ENCODE peak calls at places on chromosome 20, in nine cellular contexts. Y, U, T, N, C, F, Z, X and B are unnamed samples.

GRCh38 chr20:46283426-46283825 is 24.9 kb downstream of the CDH22 start:
- DNase-seq in Z (no peak), X (no peak), U (peak; percentile 45), C (no peak), Y (no peak), T (no peak), N (no peak), F (no peak), B (no peak)

GRCh38 chr20:1280421-1281102 is 14.5 kb downstream of the SNPH start:
- DNase-seq in Z (no peak), Y (no peak), N (no peak), U (no peak), C (no peak), X (peak; percentile 34), F (no peak), T (no peak), B (no peak)

GRCh38 chr20:44730441-44730840 is 15.2 kb upstream of the KCNK15 start:
- DNase-seq in U (peak; percentile 92), T (no peak), F (no peak), X (no peak), C (no peak), N (no peak), Z (no peak), Y (no peak), B (no peak)

GRCh38 chr20:12058201-12058600 is 140.5 kb downstream of the BTBD3 start:
- DNase-seq in U (no peak), F (no peak), T (no peak), Y (no peak), X (no peak), Z (no peak), N (no peak), C (no peak), B (no peak)

GRCh38 chr20:52056203-52057062 is 135.1 kb downstream of the ZFP64 start:
- DNase-seq in U (peak; percentile 46), N (no peak), C (no peak), F (no peak), Z (no peak), T (no peak), Y (no peak), X (no peak), B (no peak)

GRCh38 chr20:51767867-51768758 is at the start of gene ATP9A:
- DNase-seq in F (peak; percentile 29), U (no peak), T (no peak), Z (peak; percentile 69), C (no peak), Y (peak; percentile 40), X (no peak), N (peak; percentile 45), B (peak; percentile 29)

GRCh38 chr20:17471606-17472187 is 59.5 kb downstream of the BFSP1 start:
- DNase-seq in Z (no peak), Y (no peak), T (no peak), C (peak; percentile 72), U (no peak), F (no peak), X (no peak), N (no peak), B (no peak)

GRCh38 chr20:41387433-41387832 is 20.8 kb upstream of the EMILIN3 start:
- DNase-seq in Y (no peak), N (no peak), T (peak; percentile 39), C (no peak), Z (no peak), F (peak; percentile 47), X (no peak), U (no peak), B (no peak)

GRCh38 chr20:23508896-23509579 is 18.1 kb downstream of the CST8 start:
- DNase-seq in N (no peak), U (no peak), X (no peak), F (no peak), C (peak; percentile 75), T (no peak), Z (no peak), Y (no peak), B (no peak)

GRCh38 chr20:39206899-39207564 is 244.9 kb downstream of the DHX35 start:
- DNase-seq in X (no peak), U (no peak), Y (no peak), N (peak; percentile 50), F (no peak), C (no peak), Z (no peak), T (no peak), B (no peak)

GRCh38 chr20:17226410-17227198 is at the start of gene PCSK2:
- DNase-seq in T (peak; percentile 66), Y (peak; percentile 12), Z (peak; percentile 63), X (no peak), F (peak; percentile 80), N (peak; percentile 34), C (no peak), U (peak; percentile 31), B (peak; percentile 91)

GRCh38 chr20:43915209-43916072 is 789 bp downstream of the TOX2 start:
- DNase-seq in C (no peak), U (no peak), Y (peak; percentile 30), X (no peak), N (no peak), Z (no peak), F (no peak), T (no peak), B (no peak)

GRCh38 chr20:37297066-37297736 is 7.7 kb downstream of the MANBAL start:
- DNase-seq in X (no peak), U (peak; percentile 37), Y (no peak), C (no peak), N (no peak), F (peak; percentile 44), T (no peak), Z (peak; percentile 80), B (no peak)

GRCh38 chr20:35320396-35321126 is 28.3 kb upstream of the FAM83C start:
- DNase-seq in F (no peak), C (no peak), N (no peak), Z (no peak), U (peak; percentile 55), T (no peak), Y (no peak), X (no peak), B (no peak)

GRCh38 chr20:1122388-1123315 is 4.2 kb downstream of the PSMF1 start:
- DNase-seq in Y (peak; percentile 39), X (no peak), U (peak; percentile 57), C (no peak), F (no peak), Z (no peak), N (peak; percentile 64), T (no peak), B (peak; percentile 65)

GRCh38 chr20:44217342-44218092 is 6.9 kb upstream of the OSER1 start:
- DNase-seq in Y (peak; percentile 85), T (peak; percentile 64), F (peak; percentile 52), X (no peak), U (peak; percentile 80), C (no peak), N (peak; percentile 81), Z (no peak), B (peak; percentile 81)

GRCh38 chr20:44302026-44302669 is 8.9 kb downstream of the FITM2 start:
- DNase-seq in N (no peak), Y (peak; percentile 49), U (peak; percentile 54), Z (no peak), F (no peak), T (no peak), X (no peak), C (no peak), B (peak; percentile 79)

GRCh38 chr20:33411136-33411690 is 9.9 kb upstream of the CDK5RAP1 start:
- DNase-seq in Y (no peak), T (no peak), U (no peak), C (no peak), N (no peak), F (no peak), X (no peak), Z (no peak), B (no peak)

DNA sequence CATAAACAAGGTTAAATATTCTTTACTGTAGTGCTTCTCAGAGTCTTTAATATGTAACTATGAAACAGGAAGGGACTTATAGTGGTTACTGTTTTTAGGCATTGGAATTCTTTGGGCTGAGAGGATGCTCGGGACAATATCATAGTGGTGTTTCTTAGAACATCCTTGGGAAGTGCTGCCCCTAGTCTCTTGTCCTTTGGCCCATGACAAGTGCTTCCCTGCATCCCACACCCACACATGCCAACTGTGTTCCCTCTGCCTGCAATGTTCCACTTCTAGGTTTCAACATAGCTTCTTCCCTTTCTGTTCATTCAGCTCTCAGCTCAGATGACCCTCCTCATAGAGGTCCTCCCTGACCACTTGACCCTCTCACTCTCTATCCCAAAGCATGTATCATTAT is 37.6 kb downstream of the CFAP61 start:
- DNase-seq in F (no peak), U (no peak), C (no peak), Y (no peak), T (no peak), X (no peak), N (no peak), Z (no peak), B (no peak)
- TF ChIP-seq POLR2A in F (no peak), U (no peak), C (no peak), Y (no peak), T (no peak), X (no peak), N (no peak), Z (no peak), B (no peak)

DNA sequence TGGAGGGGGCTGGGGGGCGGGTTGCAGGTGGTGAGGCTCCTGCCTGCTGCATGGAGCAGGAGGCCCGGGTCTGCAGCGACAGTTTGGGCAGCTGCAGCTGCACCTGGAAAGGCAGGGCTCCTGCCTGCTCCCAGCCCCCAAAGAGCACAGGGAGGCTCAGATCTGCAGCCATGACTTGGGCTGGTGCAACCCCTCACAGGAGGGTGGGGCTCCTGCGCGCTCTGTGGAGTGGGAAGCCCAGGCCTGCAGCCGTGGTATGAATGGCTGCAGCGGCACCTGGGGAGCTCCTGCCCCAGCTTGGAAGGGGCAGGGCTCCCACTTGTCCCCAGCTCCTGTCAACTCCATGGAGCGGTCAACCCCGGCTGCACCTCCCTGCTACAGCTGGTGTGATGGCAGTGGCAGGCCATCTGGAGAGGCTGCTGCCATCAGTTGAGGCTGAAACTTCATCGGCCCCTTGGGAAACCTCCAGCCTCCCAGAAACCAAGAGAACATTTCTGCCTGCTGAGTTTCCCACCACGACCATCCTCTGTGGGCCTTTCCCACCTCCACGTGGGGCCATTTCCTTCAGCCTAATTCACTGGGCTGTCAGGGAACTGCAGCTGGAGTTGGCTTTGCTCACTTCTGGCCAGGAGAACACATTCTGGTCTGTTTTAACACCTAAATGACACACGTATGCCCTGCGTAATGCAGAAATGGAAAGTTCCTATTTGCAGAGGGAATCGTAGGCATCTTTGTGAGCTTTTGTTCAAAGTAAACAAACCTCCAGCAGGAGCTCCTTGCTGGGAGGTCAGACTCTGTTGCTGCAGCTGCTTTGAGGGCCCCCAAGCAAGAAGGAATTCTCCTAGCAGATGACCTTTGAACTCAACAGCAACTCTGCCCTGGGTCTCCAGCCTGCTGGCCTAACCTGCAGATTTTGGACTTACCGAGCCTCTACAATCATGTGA is 429.0 kb downstream of the PREX1 start:
- DNase-seq in Z (no peak), N (no peak), U (peak; percentile 6), F (no peak), T (no peak), X (no peak), Y (no peak), C (no peak), B (peak; percentile 45)
- TF ChIP-seq EP300 in Z (no peak), N (no peak), U (no peak), F (no peak), T (no peak), X (no peak), Y (no peak), C (no peak), B (no peak)

GRCh38 chr20:47741669-47742345 is 43.5 kb downstream of the SULF2 start:
- DNase-seq in C (no peak), Z (no peak), F (no peak), U (no peak), Y (no peak), N (no peak), X (no peak), T (no peak), B (no peak)
- TF ChIP-seq POLR2A in C (no peak), Z (no peak), F (no peak), U (no peak), Y (no peak), N (no peak), X (no peak), T (no peak), B (no peak)

GRCh38 chr20:50191566-50192363 is 1.1 kb downstream of the CEBPB start:
- DNase-seq in Z (peak; percentile 76), N (peak; percentile 47), Y (peak; percentile 55), T (peak; percentile 69), U (peak; percentile 75), F (peak; percentile 53), C (no peak), X (peak; percentile 83), B (peak; percentile 94)
- TF ChIP-seq EP300 in Z (no peak), N (no peak), Y (no peak), T (no peak), U (no peak), F (no peak), C (no peak), X (no peak), B (no peak)